ENCODE peak calls at places on chromosomes 5 and 9, in four cellular contexts. One of them, this sample, is unnamed.

GRCh38 chr9:20620658-20621552 is 1.4 kb downstream of the MLLT3 start:
- DNase-seq in activated naive CD4-positive, alpha-beta T cell treated with anti-CD3 and anti-CD28 coated beads for 36 hours: peak; percentile 67
- DNase-seq in CD8-positive, alpha-beta T cell: peak; percentile 40
- DNase-seq in HFF-Myc: no peak
- DNase-seq in this sample: peak; percentile 28

GRCh38 chr5:142959683-142960308 is 189.6 kb downstream of the ARHGAP26 start:
- DNase-seq in activated naive CD4-positive, alpha-beta T cell treated with anti-CD3 and anti-CD28 coated beads for 36 hours: no peak
- DNase-seq in CD8-positive, alpha-beta T cell: no peak
- DNase-seq in HFF-Myc: no peak
- DNase-seq in this sample: no peak

GRCh38 chr5:168649306-168649705 is 70.1 kb upstream of the PANK3 start:
- DNase-seq in activated naive CD4-positive, alpha-beta T cell treated with anti-CD3 and anti-CD28 coated beads for 36 hours: no peak
- DNase-seq in CD8-positive, alpha-beta T cell: no peak
- DNase-seq in HFF-Myc: no peak
- DNase-seq in this sample: no peak

GRCh38 chr5:58015175-58015574 is 444.7 kb downstream of the PLK2 start:
- DNase-seq in activated naive CD4-positive, alpha-beta T cell treated with anti-CD3 and anti-CD28 coated beads for 36 hours: no peak
- DNase-seq in CD8-positive, alpha-beta T cell: no peak
- DNase-seq in HFF-Myc: no peak
- DNase-seq in this sample: no peak

GRCh38 chr5:130651440-130651839 is 513.6 kb downstream of the HINT1 start:
- DNase-seq in activated naive CD4-positive, alpha-beta T cell treated with anti-CD3 and anti-CD28 coated beads for 36 hours: no peak
- DNase-seq in CD8-positive, alpha-beta T cell: no peak
- DNase-seq in HFF-Myc: no peak
- DNase-seq in this sample: no peak

GRCh38 chr5:87541033-87541432 is 128.3 kb upstream of the CCNH start:
- DNase-seq in activated naive CD4-positive, alpha-beta T cell treated with anti-CD3 and anti-CD28 coated beads for 36 hours: no peak
- DNase-seq in CD8-positive, alpha-beta T cell: no peak
- DNase-seq in HFF-Myc: no peak
- DNase-seq in this sample: peak; percentile 3

GRCh38 chr9:125409217-125409636 is 147.6 kb downstream of the GAPVD1 start:
- DNase-seq in activated naive CD4-positive, alpha-beta T cell treated with anti-CD3 and anti-CD28 coated beads for 36 hours: peak; percentile 20
- DNase-seq in CD8-positive, alpha-beta T cell: no peak
- DNase-seq in HFF-Myc: no peak
- DNase-seq in this sample: no peak

GRCh38 chr9:88998506-88998905 is 7.2 kb downstream of the S1PR3 start:
- DNase-seq in activated naive CD4-positive, alpha-beta T cell treated with anti-CD3 and anti-CD28 coated beads for 36 hours: no peak
- DNase-seq in CD8-positive, alpha-beta T cell: no peak
- DNase-seq in HFF-Myc: no peak
- DNase-seq in this sample: no peak

GRCh38 chr5:157998021-157998504 is 139.1 kb upstream of the CLINT1 start:
- DNase-seq in activated naive CD4-positive, alpha-beta T cell treated with anti-CD3 and anti-CD28 coated beads for 36 hours: no peak
- DNase-seq in CD8-positive, alpha-beta T cell: no peak
- DNase-seq in HFF-Myc: no peak
- DNase-seq in this sample: no peak

GRCh38 chr9:89657765-89658164 is 53.0 kb downstream of the GADD45G start:
- DNase-seq in activated naive CD4-positive, alpha-beta T cell treated with anti-CD3 and anti-CD28 coated beads for 36 hours: peak; percentile 38
- DNase-seq in CD8-positive, alpha-beta T cell: no peak
- DNase-seq in HFF-Myc: no peak
- DNase-seq in this sample: no peak

GRCh38 chr9:2174321-2174720 is 159.2 kb downstream of the SMARCA2 start:
- DNase-seq in activated naive CD4-positive, alpha-beta T cell treated with anti-CD3 and anti-CD28 coated beads for 36 hours: no peak
- DNase-seq in CD8-positive, alpha-beta T cell: no peak
- DNase-seq in HFF-Myc: no peak
- DNase-seq in this sample: no peak

GRCh38 chr9:89461302-89461701 is 36.6 kb downstream of the SEMA4D start:
- DNase-seq in activated naive CD4-positive, alpha-beta T cell treated with anti-CD3 and anti-CD28 coated beads for 36 hours: peak; percentile 71
- DNase-seq in CD8-positive, alpha-beta T cell: no peak
- DNase-seq in HFF-Myc: no peak
- DNase-seq in this sample: no peak

GRCh38 chr5:154475613-154476342 is 2.2 kb downstream of the HAND1 start:
- DNase-seq in activated naive CD4-positive, alpha-beta T cell treated with anti-CD3 and anti-CD28 coated beads for 36 hours: no peak
- DNase-seq in CD8-positive, alpha-beta T cell: no peak
- DNase-seq in HFF-Myc: no peak
- DNase-seq in this sample: no peak

GRCh38 chr5:172725273-172725672 is 45.7 kb downstream of the DUSP1 start:
- DNase-seq in activated naive CD4-positive, alpha-beta T cell treated with anti-CD3 and anti-CD28 coated beads for 36 hours: no peak
- DNase-seq in CD8-positive, alpha-beta T cell: no peak
- DNase-seq in HFF-Myc: no peak
- DNase-seq in this sample: no peak

GRCh38 chr9:127034691-127035090 is 87.7 kb downstream of the ANGPTL2 start:
- DNase-seq in activated naive CD4-positive, alpha-beta T cell treated with anti-CD3 and anti-CD28 coated beads for 36 hours: no peak
- DNase-seq in CD8-positive, alpha-beta T cell: no peak
- DNase-seq in HFF-Myc: no peak
- DNase-seq in this sample: no peak

GRCh38 chr9:107612136-107612535 is 122.6 kb upstream of the KLF4 start:
- DNase-seq in activated naive CD4-positive, alpha-beta T cell treated with anti-CD3 and anti-CD28 coated beads for 36 hours: no peak
- DNase-seq in CD8-positive, alpha-beta T cell: no peak
- DNase-seq in HFF-Myc: no peak
- DNase-seq in this sample: peak; percentile 53

GRCh38 chr5:82396871-82397514 is 118.8 kb upstream of the RPS23 start:
- DNase-seq in activated naive CD4-positive, alpha-beta T cell treated with anti-CD3 and anti-CD28 coated beads for 36 hours: no peak
- DNase-seq in CD8-positive, alpha-beta T cell: no peak
- DNase-seq in HFF-Myc: peak; percentile 97
- DNase-seq in this sample: peak; percentile 58

GRCh38 chr9:22028394-22028793 is 19.3 kb upstream of the CDKN2B start:
- DNase-seq in activated naive CD4-positive, alpha-beta T cell treated with anti-CD3 and anti-CD28 coated beads for 36 hours: no peak
- DNase-seq in CD8-positive, alpha-beta T cell: no peak
- DNase-seq in HFF-Myc: no peak
- DNase-seq in this sample: no peak

GRCh38 chr9:15087031-15087417 is 176.8 kb upstream of the FREM1 start:
- DNase-seq in activated naive CD4-positive, alpha-beta T cell treated with anti-CD3 and anti-CD28 coated beads for 36 hours: no peak
- DNase-seq in CD8-positive, alpha-beta T cell: no peak
- DNase-seq in HFF-Myc: peak; percentile 93
- DNase-seq in this sample: no peak

GRCh38 chr9:99577351-99577750 is 244.3 kb upstream of the NR4A3 start:
- DNase-seq in activated naive CD4-positive, alpha-beta T cell treated with anti-CD3 and anti-CD28 coated beads for 36 hours: no peak
- DNase-seq in CD8-positive, alpha-beta T cell: no peak
- DNase-seq in HFF-Myc: no peak
- DNase-seq in this sample: no peak

GRCh38 chr5:177444106-177445051 is 2.2 kb upstream of the PRR7 start:
- DNase-seq in activated naive CD4-positive, alpha-beta T cell treated with anti-CD3 and anti-CD28 coated beads for 36 hours: peak; percentile 56
- DNase-seq in CD8-positive, alpha-beta T cell: no peak
- DNase-seq in HFF-Myc: no peak
- DNase-seq in this sample: no peak

GRCh38 chr5:125064610-125065009 is 318.2 kb upstream of the ZNF608 start:
- DNase-seq in activated naive CD4-positive, alpha-beta T cell treated with anti-CD3 and anti-CD28 coated beads for 36 hours: no peak
- DNase-seq in CD8-positive, alpha-beta T cell: no peak
- DNase-seq in HFF-Myc: no peak
- DNase-seq in this sample: no peak

GRCh38 chr5:123538670-123539459 is 26.9 kb downstream of the CSNK1G3 start:
- DNase-seq in activated naive CD4-positive, alpha-beta T cell treated with anti-CD3 and anti-CD28 coated beads for 36 hours: no peak
- DNase-seq in CD8-positive, alpha-beta T cell: no peak
- DNase-seq in HFF-Myc: no peak
- DNase-seq in this sample: no peak

GRCh38 chr5:141476132-141476909 is 555 bp downstream of the PCDHGC3 start:
- DNase-seq in activated naive CD4-positive, alpha-beta T cell treated with anti-CD3 and anti-CD28 coated beads for 36 hours: peak; percentile 31
- DNase-seq in CD8-positive, alpha-beta T cell: no peak
- DNase-seq in HFF-Myc: peak; percentile 50
- DNase-seq in this sample: peak; percentile 29

GRCh38 chr5:168013546-168013945 is 277.9 kb upstream of the WWC1 start:
- DNase-seq in activated naive CD4-positive, alpha-beta T cell treated with anti-CD3 and anti-CD28 coated beads for 36 hours: no peak
- DNase-seq in CD8-positive, alpha-beta T cell: no peak
- DNase-seq in HFF-Myc: no peak
- DNase-seq in this sample: no peak

GRCh38 chr5:175223336-175223735 is 220.6 kb downstream of the DRD1 start:
- DNase-seq in activated naive CD4-positive, alpha-beta T cell treated with anti-CD3 and anti-CD28 coated beads for 36 hours: no peak
- DNase-seq in CD8-positive, alpha-beta T cell: no peak
- DNase-seq in HFF-Myc: no peak
- DNase-seq in this sample: no peak

GRCh38 chr9:37937403-37937802 is 33.5 kb upstream of the SLC25A51 start:
- DNase-seq in activated naive CD4-positive, alpha-beta T cell treated with anti-CD3 and anti-CD28 coated beads for 36 hours: no peak
- DNase-seq in CD8-positive, alpha-beta T cell: no peak
- DNase-seq in HFF-Myc: no peak
- DNase-seq in this sample: no peak

GRCh38 chr9:100294806-100295205 is 57.9 kb downstream of the TEX10 start:
- DNase-seq in activated naive CD4-positive, alpha-beta T cell treated with anti-CD3 and anti-CD28 coated beads for 36 hours: no peak
- DNase-seq in CD8-positive, alpha-beta T cell: no peak
- DNase-seq in HFF-Myc: no peak
- DNase-seq in this sample: no peak

GRCh38 chr5:79333852-79334557 is 98.1 kb downstream of the JMY start:
- DNase-seq in activated naive CD4-positive, alpha-beta T cell treated with anti-CD3 and anti-CD28 coated beads for 36 hours: no peak
- DNase-seq in CD8-positive, alpha-beta T cell: no peak
- DNase-seq in HFF-Myc: no peak
- DNase-seq in this sample: no peak

GRCh38 chr9:11962327-11962726 is 730.9 kb upstream of the TYRP1 start:
- DNase-seq in activated naive CD4-positive, alpha-beta T cell treated with anti-CD3 and anti-CD28 coated beads for 36 hours: no peak
- DNase-seq in CD8-positive, alpha-beta T cell: no peak
- DNase-seq in HFF-Myc: no peak
- DNase-seq in this sample: no peak

GRCh38 chr5:73311291-73312110 is 137.1 kb downstream of the FOXD1 start:
- DNase-seq in activated naive CD4-positive, alpha-beta T cell treated with anti-CD3 and anti-CD28 coated beads for 36 hours: no peak
- DNase-seq in CD8-positive, alpha-beta T cell: no peak
- DNase-seq in HFF-Myc: no peak
- DNase-seq in this sample: peak; percentile 19

GRCh38 chr5:139667001-139667729 is 19.0 kb downstream of the CXXC5 start:
- DNase-seq in activated naive CD4-positive, alpha-beta T cell treated with anti-CD3 and anti-CD28 coated beads for 36 hours: no peak
- DNase-seq in CD8-positive, alpha-beta T cell: no peak
- DNase-seq in HFF-Myc: no peak
- DNase-seq in this sample: no peak